ENCODE peak calls at places on chromosome 14, in six cellular contexts. K, M, S, I, Y and N are unnamed samples.

GRCh38 chr14:92651106-92651792 is 97.2 kb downstream of the LGMN start:
- DNase-seq in I (no peak), Y (peak; percentile 55), S (no peak), M (no peak), K (no peak), N (no peak)

GRCh38 chr14:68449565-68450295 is 343.1 kb downstream of the ZFP36L1 start:
- DNase-seq in Y (no peak), M (no peak), S (no peak), I (no peak), K (no peak), N (no peak)

GRCh38 chr14:56741325-56741724 is 69.0 kb downstream of the OTX2 start:
- DNase-seq in S (no peak), K (no peak), Y (no peak), M (no peak), I (no peak), N (no peak)

GRCh38 chr14:105530446-105531087 is 4.2 kb downstream of the TMEM121 start:
- DNase-seq in Y (no peak), K (peak; percentile 49), I (no peak), S (no peak), M (no peak), N (no peak)

GRCh38 chr14:52694761-52695480 is 437 bp downstream of the ERO1A start:
- DNase-seq in S (peak; percentile 48), K (no peak), I (peak; percentile 28), M (peak; percentile 61), Y (peak; percentile 64), N (no peak)

GRCh38 chr14:52072266-52072780 is 3.5 kb upstream of the NID2 start:
- DNase-seq in S (no peak), K (no peak), M (no peak), I (no peak), Y (no peak), N (no peak)

GRCh38 chr14:58712357-58712756 is 74.6 kb downstream of the DACT1 start:
- DNase-seq in I (no peak), S (no peak), K (no peak), Y (no peak), M (no peak), N (peak; percentile 53)

GRCh38 chr14:32774214-32774613 is 164.5 kb upstream of the NPAS3 start:
- DNase-seq in Y (no peak), M (no peak), S (no peak), I (no peak), K (no peak), N (no peak)

GRCh38 chr14:22726012-22726411 is 40.5 kb upstream of the OXA1L start:
- DNase-seq in S (no peak), I (no peak), Y (no peak), M (no peak), K (no peak), N (no peak)

GRCh38 chr14:56801920-56802319 is 8.4 kb downstream of the OTX2 start:
- DNase-seq in Y (no peak), M (no peak), S (no peak), K (no peak), I (no peak), N (no peak)

GRCh38 chr14:55580401-55581010 is 499 bp downstream of the KTN1 start:
- DNase-seq in I (peak; percentile 18), Y (peak; percentile 36), S (peak; percentile 54), M (no peak), K (peak; percentile 86), N (no peak)

GRCh38 chr14:67532998-67533753 is at the start of gene PLEKHH1:
- DNase-seq in I (peak; percentile 78), S (peak; percentile 66), K (peak; percentile 83), M (peak; percentile 46), Y (peak; percentile 85), N (peak; percentile 39)

GRCh38 chr14:81234268-81234667 is 13.5 kb upstream of the GTF2A1 start:
- DNase-seq in Y (no peak), K (no peak), M (peak; percentile 15), S (no peak), I (no peak), N (no peak)

GRCh38 chr14:68250950-68251765 is 431.6 kb downstream of the RAD51B start:
- DNase-seq in I (no peak), S (no peak), Y (no peak), M (peak; percentile 12), K (no peak), N (no peak)

GRCh38 chr14:103086771-103087342 is 2.8 kb downstream of the LBHD2 start:
- DNase-seq in S (no peak), I (no peak), K (peak; percentile 2), M (no peak), Y (no peak), N (no peak)

GRCh38 chr14:22598099-22598895 is at the start of gene ABHD4:
- DNase-seq in Y (peak; percentile 88), S (peak; percentile 74), I (peak; percentile 63), M (peak; percentile 39), K (peak; percentile 92), N (peak; percentile 29)

GRCh38 chr14:104353921-104354701 is 215.7 kb downstream of the KIF26A start:
- DNase-seq in M (no peak), K (peak; percentile 69), Y (peak; percentile 24), I (no peak), S (no peak), N (no peak)

GRCh38 chr14:100653409-100653808 is 66.2 kb upstream of the BEGAIN start:
- DNase-seq in S (no peak), Y (no peak), I (no peak), M (no peak), K (no peak), N (no peak)

GRCh38 chr14:104282332-104283196 is 144.2 kb downstream of the KIF26A start:
- DNase-seq in Y (peak; percentile 18), S (no peak), I (no peak), M (no peak), K (peak; percentile 19), N (peak; percentile 94)

GRCh38 chr14:52439476-52439875 is 112.8 kb downstream of the TXNDC16 start:
- DNase-seq in S (no peak), I (no peak), K (no peak), Y (no peak), M (no peak), N (no peak)

GRCh38 chr14:60250318-60251035 is 1.5 kb downstream of the PPM1A start:
- DNase-seq in I (peak; percentile 1), S (no peak), K (no peak), M (no peak), Y (no peak), N (no peak)

GRCh38 chr14:87745507-87746118 is 247.4 kb downstream of the GALC start:
- DNase-seq in K (no peak), S (no peak), Y (no peak), I (peak; percentile 1), M (no peak), N (no peak)

GRCh38 chr14:62957562-62957961 is 87.7 kb downstream of the KCNH5 start:
- DNase-seq in I (peak; percentile 82), K (no peak), S (no peak), M (no peak), Y (no peak), N (no peak)

GRCh38 chr14:56810850-56811595 is 744 bp upstream of the OTX2 start:
- DNase-seq in K (no peak), Y (no peak), I (no peak), S (no peak), M (no peak), N (no peak)

GRCh38 chr14:73452341-73453191 is 5.8 kb downstream of the NUMB start:
- DNase-seq in Y (no peak), I (no peak), M (no peak), K (no peak), S (no peak), N (peak; percentile 40)